ENCODE peak calls at places on chromosomes 3 and 15, in six cellular contexts. U, I, R, W, D and M are unnamed samples.
A peak's percentile ranks its signal among the peaks of the same experiment; 100 is the strongest.

GRCh38 chr3:145094355-145094941 is 1066.5 kb downstream of the PLOD2 start:
- DNase-seq in U (no peak), W (no peak), D (no peak), R (peak; percentile 41), I (no peak), M (no peak)

GRCh38 chr15:75024102-75024636 is 779 bp downstream of the PPCDC start:
- DNase-seq in D (no peak), W (no peak), I (no peak), R (no peak), U (no peak), M (no peak)

GRCh38 chr15:38084289-38084688 is 149.8 kb downstream of the TMCO5A start:
- DNase-seq in W (no peak), I (no peak), U (no peak), R (no peak), D (peak; percentile 85), M (no peak)

GRCh38 chr3:42256135-42256819 is 9.7 kb downstream of the CCK start:
- DNase-seq in R (peak; percentile 77), U (no peak), W (no peak), D (no peak), I (no peak), M (no peak)

GRCh38 chr15:66228807-66229557 is 24.6 kb downstream of the MEGF11 start:
- DNase-seq in D (no peak), R (no peak), U (no peak), W (no peak), I (no peak), M (no peak)

GRCh38 chr3:125110016-125110875 is 54.4 kb upstream of the HEG1 start:
- DNase-seq in I (no peak), W (no peak), R (peak; percentile 32), D (no peak), U (no peak), M (no peak)

GRCh38 chr3:189945935-189946709 is 174.6 kb downstream of the P3H2 start:
- DNase-seq in W (no peak), I (no peak), D (no peak), U (no peak), R (no peak), M (no peak)

GRCh38 chr3:127027811-127028548 is 45.1 kb downstream of the PLXNA1 start:
- DNase-seq in R (no peak), I (no peak), U (no peak), D (no peak), W (no peak), M (no peak)

GRCh38 chr3:155088705-155089380 is 8.7 kb downstream of the MME start:
- DNase-seq in U (no peak), D (no peak), W (no peak), I (no peak), R (no peak), M (no peak)

GRCh38 chr15:80512729-80513670 is 108.8 kb downstream of the ARNT2 start:
- DNase-seq in R (peak; percentile 6), I (peak; percentile 49), W (no peak), U (no peak), D (no peak), M (no peak)

GRCh38 chr3:156509209-156510174 is 45.4 kb downstream of the SSR3 start:
- DNase-seq in R (peak; percentile 37), W (no peak), I (peak; percentile 18), D (no peak), U (peak; percentile 63), M (peak; percentile 38)

GRCh38 chr3:196941846-196942225 is 492 bp downstream of the NCBP2 start:
- DNase-seq in I (no peak), W (no peak), R (no peak), U (peak; percentile 64), D (no peak), M (peak; percentile 57)

GRCh38 chr15:52162260-52162659 is 28.9 kb downstream of the GNB5 start:
- DNase-seq in I (no peak), W (no peak), D (no peak), U (no peak), R (no peak), M (no peak)

GRCh38 chr3:13301295-13301987 is 118.7 kb downstream of the NUP210 start:
- DNase-seq in U (no peak), R (peak; percentile 12), D (peak; percentile 28), W (peak; percentile 74), I (peak; percentile 65), M (peak; percentile 97)

GRCh38 chr3:75272708-75273107 is 391.4 kb upstream of the FRG2C start:
- DNase-seq in I (no peak), R (no peak), U (no peak), D (no peak), W (no peak), M (no peak)

GRCh38 chr3:66378256-66378655 is 122.6 kb downstream of the LRIG1 start:
- DNase-seq in W (peak; percentile 15), D (no peak), R (peak; percentile 6), U (peak; percentile 23), I (no peak), M (peak; percentile 33)

GRCh38 chr3:118946449-118946848 is 88.2 kb downstream of the IGSF11 start:
- DNase-seq in I (no peak), D (no peak), R (no peak), U (no peak), W (no peak), M (no peak)

GRCh38 chr15:56821721-56822425 is 88.6 kb upstream of the ZNF280D start:
- DNase-seq in U (peak; percentile 35), D (no peak), W (no peak), I (peak; percentile 43), R (peak; percentile 48), M (peak; percentile 46)

GRCh38 chr3:134446800-134447199 is 39.0 kb downstream of the ANAPC13 start:
- DNase-seq in W (no peak), I (no peak), D (no peak), R (no peak), U (no peak), M (no peak)

GRCh38 chr3:127373701-127374625 is 86.1 kb upstream of the PRR20G start:
- DNase-seq in I (no peak), U (peak; percentile 47), R (peak; percentile 8), D (no peak), W (no peak), M (no peak)

GRCh38 chr3:33658039-33658438 is 60.0 kb downstream of the CLASP2 start:
- DNase-seq in R (no peak), I (no peak), U (no peak), D (no peak), W (no peak), M (no peak)

GRCh38 chr15:56428821-56429458 is 36.0 kb downstream of the MNS1 start:
- DNase-seq in D (peak; percentile 7), U (peak; percentile 8), I (peak; percentile 32), R (peak; percentile 10), W (no peak), M (no peak)

GRCh38 chr3:149816326-149816725 is 3.3 kb downstream of the RNF13 start:
- DNase-seq in R (no peak), U (no peak), I (no peak), D (no peak), W (no peak), M (no peak)
- H3K4me1 ChIP-seq in R (peaks cover 28% of the 10 kb centered on the region), U (no peaks in the 10 kb centered on the region), I (peaks cover 52% of the 10 kb centered on the region), D (no peaks in the 10 kb centered on the region), W (no peaks in the 10 kb centered on the region), M (no peaks in the 10 kb centered on the region)

GRCh38 chr3:149004622-149005021 is 13.3 kb downstream of the GYG1 start:
- DNase-seq in U (no peak), D (no peak), W (no peak), I (no peak), R (no peak), M (no peak)
- TF ChIP-seq ZNF274 in U (no peak), D (no peak), W (no peak), I (no peak), R (no peak), M (no peak)

DNA sequence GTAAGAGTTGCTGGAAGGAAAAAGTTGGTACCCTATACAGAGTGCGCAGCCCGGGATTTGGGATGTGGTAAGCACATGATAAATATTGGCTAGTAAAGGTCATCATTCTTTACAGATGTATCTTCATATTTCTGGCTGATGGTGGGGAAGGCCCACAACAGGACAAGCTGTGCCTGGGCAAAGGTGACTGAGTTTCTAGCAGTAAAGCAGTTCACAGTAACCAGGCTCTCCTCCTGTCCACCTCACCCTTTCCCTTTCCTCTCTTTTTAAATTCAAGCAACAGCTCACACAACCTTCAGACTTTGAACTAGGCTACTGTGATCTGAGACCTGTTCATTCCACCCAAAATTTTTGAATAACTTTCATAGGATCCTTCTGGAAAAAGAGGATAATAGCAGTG is 145.8 kb upstream of the TBL1XR1 start:
- DNase-seq in R (no peak), W (no peak), I (no peak), D (no peak), U (no peak), M (no peak)
- H3K4me1 ChIP-seq in R (peaks cover 33% of the 10 kb centered on the region), W (peaks cover 7% of the 10 kb centered on the region), I (peaks cover 66% of the 10 kb centered on the region), D (peaks cover 20% of the 10 kb centered on the region), U (peaks cover 57% of the 10 kb centered on the region), M (no peaks in the 10 kb centered on the region)

GRCh38 chr3:52468336-52468735 is 12.9 kb downstream of the NISCH start:
- DNase-seq in R (no peak), D (no peak), W (no peak), I (no peak), U (no peak), M (no peak)
- TF ChIP-seq ZNF274 in R (no peak), D (no peak), W (no peak), I (no peak), U (no peak), M (no peak)

GRCh38 chr3:32104492-32104891 is 1.9 kb upstream of the GPD1L start:
- DNase-seq in U (no peak), W (no peak), I (no peak), D (no peak), R (no peak), M (no peak)

GRCh38 chr3:32106132-32106928 is at the start of gene GPD1L:
- DNase-seq in R (peak; percentile 90), W (peak; percentile 85), D (peak; percentile 67), I (peak; percentile 89), U (peak; percentile 98), M (peak; percentile 87)

GRCh38 chr3:32109256-32109655 is 2.8 kb downstream of the GPD1L start:
- DNase-seq in D (no peak), U (no peak), I (no peak), W (no peak), R (no peak), M (no peak)

GRCh38 chr3:32105291-32106131 is 909 bp upstream of the GPD1L start:
- DNase-seq in D (no peak), U (no peak), R (no peak), W (no peak), I (no peak), M (no peak)

DNA sequence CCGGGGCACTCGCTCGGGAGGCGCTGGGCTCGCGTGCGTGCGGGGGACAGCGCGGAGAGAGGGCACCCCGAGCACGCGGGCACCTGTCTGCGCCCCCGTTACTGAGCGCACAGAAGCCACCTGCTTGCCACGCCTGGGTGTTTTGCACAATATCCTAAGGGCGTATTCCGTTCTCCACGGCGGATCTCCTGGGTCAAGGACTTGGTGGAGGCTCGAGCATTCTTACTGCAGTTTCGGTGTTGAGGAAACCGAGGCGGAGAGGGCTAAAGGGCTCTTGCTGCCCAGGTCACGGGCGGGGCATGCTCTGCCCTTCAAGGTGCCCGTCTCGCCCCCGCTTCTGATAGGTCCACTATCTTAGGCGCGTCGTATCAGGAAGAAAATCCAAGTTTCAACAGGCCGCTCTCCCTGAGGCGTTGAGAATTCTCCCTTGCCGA is 526 bp downstream of the GPD1L start:
- DNase-seq in W (no peak), I (no peak), D (no peak), R (no peak), U (peak; percentile 18), M (no peak)
- H3K4me1 ChIP-seq in W (no peaks in the 10 kb centered on the region), I (peaks cover 62% of the 10 kb centered on the region), D (peaks cover 9% of the 10 kb centered on the region), R (no peaks in the 10 kb centered on the region), U (peaks cover 7% of the 10 kb centered on the region), M (no peaks in the 10 kb centered on the region)